ENCODE peak calls at places on chromosomes 4 and X, in five cellular contexts. H is adipocyte; B is glutamatergic neuron; I is stimulated activated CD8-positive, alpha-beta memory T cell treated with anti-CD3 and anti-CD28 coated beads, Interleukin-2, amount 100 ng/mL, for 48 hours; S is GM23248. P is an unnamed sample.

GRCh38 chr4:763191-763810 is 57.7 kb downstream of the PCGF3 start:
- DNase-seq in H (no peak), B (no peak), I (no peak), S (no peak), P (no peak)

GRCh38 chr4:73662709-73663546 is 42.7 kb upstream of the RASSF6 start:
- DNase-seq in H (peak; percentile 84), B (no peak), I (no peak), S (peak; percentile 80), P (no peak)

GRCh38 chr4:101158136-101158485 is 189.2 kb downstream of the PPP3CA start:
- DNase-seq in H (peak; percentile 30), B (peak; percentile 26), I (no peak), S (peak; percentile 73), P (no peak)

GRCh38 chrX:152813211-152813610 is 17.3 kb downstream of the CETN2 start:
- DNase-seq in H (no peak), B (no peak), I (no peak), S (no peak), P (no peak)

GRCh38 chr4:178395798-178396197 is 953.6 kb upstream of the AGA start:
- DNase-seq in H (no peak), B (no peak), I (no peak), S (no peak), P (no peak)

GRCh38 chr4:126850286-126850685 is 782.5 kb upstream of the INTU start:
- DNase-seq in H (peak; percentile 74), B (no peak), I (no peak), S (peak; percentile 93), P (no peak)

GRCh38 chr4:1463927-1464540 is 57.8 kb upstream of the NKX1-1 start:
- DNase-seq in H (no peak), B (no peak), I (no peak), S (no peak), P (no peak)

GRCh38 chr4:75429208-75429607 is 85.0 kb downstream of the RCHY1 start:
- DNase-seq in H (no peak), B (no peak), I (no peak), S (no peak), P (peak; percentile 31)

GRCh38 chr4:173332963-173333657 is 1.0 kb downstream of the HMGB2 start:
- DNase-seq in H (peak; percentile 10), B (no peak), I (peak; percentile 3), S (peak; percentile 50), P (no peak)

GRCh38 chrX:103691059-103691458 is 4.6 kb upstream of the MORF4L2 start:
- DNase-seq in H (no peak), B (no peak), I (no peak), S (no peak), P (no peak)

GRCh38 chr4:96767815-96768480 is 928.1 kb downstream of the PDHA2 start:
- DNase-seq in H (peak; percentile 62), B (no peak), I (no peak), S (no peak), P (no peak)

GRCh38 chr4:836781-837301 is 10.9 kb upstream of the CPLX1 start:
- DNase-seq in H (no peak), B (peak; percentile 13), I (no peak), S (no peak), P (no peak)

GRCh38 chr4:156419080-156419638 is 465.5 kb upstream of the CTSO start:
- DNase-seq in H (peak; percentile 27), B (no peak), I (no peak), S (peak; percentile 23), P (no peak)

GRCh38 chr4:23484689-23485088 is 405.2 kb downstream of the PPARGC1A start:
- DNase-seq in H (no peak), B (no peak), I (no peak), S (no peak), P (no peak)

GRCh38 chrX:120562569-120562926 is 1.8 kb upstream of the CUL4B start:
- DNase-seq in H (no peak), B (no peak), I (no peak), S (no peak), P (no peak)

GRCh38 chr4:165537028-165537648 is 158.3 kb downstream of the CPE start:
- DNase-seq in H (peak; percentile 80), B (no peak), I (no peak), S (peak; percentile 55), P (no peak)

GRCh38 chr4:3810796-3811485 is 44.8 kb downstream of the ADRA2C start:
- DNase-seq in H (no peak), B (no peak), I (no peak), S (no peak), P (no peak)

GRCh38 chrX:119899125-119899524 is 3.4 kb downstream of the AKAP14 start:
- DNase-seq in H (no peak), B (no peak), I (no peak), S (peak; percentile 12), P (no peak)

GRCh38 chr4:71595576-71596108 is 188.2 kb downstream of the GC start:
- DNase-seq in H (peak; percentile 33), B (no peak), I (no peak), S (peak; percentile 19), P (no peak)

GRCh38 chr4:90069151-90069550 is 58.0 kb upstream of the CCSER1 start:
- DNase-seq in H (no peak), B (no peak), I (no peak), S (peak; percentile 0), P (no peak)

GRCh38 chr4:136811496-136812077 is 720.7 kb downstream of the PCDH18 start:
- DNase-seq in H (no peak), B (no peak), I (no peak), S (no peak), P (no peak)

GRCh38 chrX:13386636-13387035 is 66.8 kb upstream of the ATXN3L start:
- DNase-seq in H (no peak), B (no peak), I (no peak), S (no peak), P (no peak)

GRCh38 chr4:10458190-10458589 is 964 bp upstream of the ZNF518B start:
- DNase-seq in H (no peak), B (no peak), I (no peak), S (no peak), P (no peak)

GRCh38 chr4:25330905-25331816 is 18.6 kb downstream of the ZCCHC4 start:
- DNase-seq in H (no peak), B (no peak), I (no peak), S (no peak), P (no peak)

GRCh38 chrX:15350329-15350996 is 15.1 kb upstream of the PIGA start:
- DNase-seq in H (no peak), B (no peak), I (no peak), S (no peak), P (peak; percentile 89)

GRCh38 chrX:149498767-149499166 is 6.3 kb downstream of the IDS start:
- DNase-seq in H (no peak), B (no peak), I (no peak), S (no peak), P (no peak)

GRCh38 chr4:29423836-29424721 is 1296.1 kb upstream of the PCDH7 start:
- DNase-seq in H (peak; percentile 85), B (no peak), I (no peak), S (peak; percentile 72), P (no peak)

GRCh38 chr4:122831515-122832196 is 5.0 kb downstream of the FGF2 start:
- DNase-seq in H (peak; percentile 65), B (no peak), I (no peak), S (peak; percentile 71), P (no peak)

GRCh38 chr4:153535735-153536494 is 69.8 kb downstream of the TMEM131L start:
- DNase-seq in H (no peak), B (no peak), I (no peak), S (peak; percentile 45), P (no peak)

GRCh38 chr4:41594439-41594838 is 56.5 kb downstream of the LIMCH1 start:
- DNase-seq in H (peak; percentile 4), B (no peak), I (no peak), S (peak; percentile 7), P (no peak)

GRCh38 chr4:80071643-80072606 is 1.1 kb downstream of the ANTXR2 start:
- DNase-seq in H (peak; percentile 72), B (peak; percentile 67), I (peak; percentile 42), S (peak; percentile 65), P (no peak)